ENCODE peak calls at places on chromosomes 7 and 10, in eight cellular contexts. C is cerebellum; W is H4; D is activated CD4-positive, alpha-beta T cell treated with anti-CD3 and anti-CD28 coated beads, Interleukin-2, amount 50 U/mL, for 48 hours; X is lung; V is HuH-7; F is SK-MEL-5; P is glomerular endothelial cell. Y is an unnamed sample.

GRCh38 chr10:110553905-110554304 is 13.6 kb upstream of the SMC3 start:
- DNase-seq in C (no peak), W (no peak), D (no peak), X (no peak), V (no peak), F (no peak), P (no peak), Y (no peak)

GRCh38 chr7:93092757-93093370 is 24.9 kb downstream of the SAMD9 start:
- DNase-seq in C (no peak), W (no peak), D (no peak), X (no peak), V (no peak), F (peak), P (peak), Y (peak)

GRCh38 chr7:47466832-47467231 is 115.1 kb downstream of the TNS3 start:
- DNase-seq in C (no peak), W (no peak), D (no peak), X (no peak), V (no peak), F (no peak), P (no peak), Y (no peak)

GRCh38 chr7:99257065-99257464 is 15.6 kb upstream of the MYH16 start:
- DNase-seq in C (no peak), W (no peak), D (no peak), X (no peak), V (no peak), F (no peak), P (no peak), Y (no peak)

GRCh38 chr7:19982841-19983835 is 209.7 kb upstream of the TMEM196 start:
- DNase-seq in C (no peak), W (peak), D (no peak), X (no peak), V (no peak), F (peak), P (no peak), Y (peak)

GRCh38 chr10:104117839-104118323 is 4.1 kb upstream of the SFR1 start:
- DNase-seq in C (no peak), W (no peak), D (no peak), X (peak), V (no peak), F (no peak), P (no peak), Y (peak)

GRCh38 chr7:139696547-139696946 is 81.3 kb downstream of the HIPK2 start:
- DNase-seq in C (no peak), W (no peak), D (no peak), X (no peak), V (no peak), F (no peak), P (no peak), Y (no peak)

GRCh38 chr10:59229451-59229850 is 53.0 kb downstream of the PHYHIPL start:
- DNase-seq in C (no peak), W (no peak), D (no peak), X (no peak), V (no peak), F (no peak), P (no peak), Y (no peak)

GRCh38 chr7:151936207-151936606 is 20.0 kb upstream of the GALNTL5 start:
- DNase-seq in C (no peak), W (no peak), D (no peak), X (no peak), V (no peak), F (no peak), P (no peak), Y (no peak)

GRCh38 chr10:93064874-93065660 is 4.5 kb downstream of the CYP26C1 start:
- DNase-seq in C (no peak), W (no peak), D (no peak), X (no peak), V (no peak), F (no peak), P (no peak), Y (no peak)

GRCh38 chr7:7274782-7275181 is 92.4 kb downstream of the C1GALT1 start:
- DNase-seq in C (no peak), W (no peak), D (no peak), X (no peak), V (no peak), F (no peak), P (no peak), Y (peak)

GRCh38 chr10:81679291-81679690 is 195.7 kb upstream of the NRG3 start:
- DNase-seq in C (no peak), W (no peak), D (no peak), X (no peak), V (no peak), F (no peak), P (no peak), Y (no peak)

GRCh38 chr7:134632937-134633540 is 13.6 kb upstream of the BPGM start:
- DNase-seq in C (peak), W (peak), D (no peak), X (no peak), V (peak), F (peak), P (peak), Y (peak)

GRCh38 chr7:28409716-28410627 is 2.3 kb upstream of the CREB5 start:
- DNase-seq in C (peak), W (peak), D (no peak), X (no peak), V (no peak), F (no peak), P (no peak), Y (peak)

GRCh38 chr10:33094263-33095051 is 136.4 kb upstream of the ITGB1 start:
- DNase-seq in C (no peak), W (no peak), D (no peak), X (no peak), V (no peak), F (no peak), P (no peak), Y (no peak)

GRCh38 chr7:117119192-117119924 is 166.1 kb downstream of the ST7 start:
- DNase-seq in C (no peak), W (peak), D (peak), X (peak), V (peak), F (peak), P (peak), Y (peak)

GRCh38 chr10:122402548-122403131 is 28.1 kb downstream of the PLEKHA1 start:
- DNase-seq in C (no peak), W (no peak), D (no peak), X (no peak), V (no peak), F (no peak), P (no peak), Y (no peak)

GRCh38 chr7:30459591-30460245 is 18.9 kb downstream of the NOD1 start:
- DNase-seq in C (no peak), W (peak), D (no peak), X (no peak), V (peak), F (no peak), P (no peak), Y (peak)

GRCh38 chr10:110794808-110795207 is 76.9 kb upstream of the PDCD4 start:
- DNase-seq in C (no peak), W (no peak), D (no peak), X (no peak), V (no peak), F (no peak), P (no peak), Y (no peak)

GRCh38 chr10:12801214-12802087 is 200.1 kb downstream of the CCDC3 start:
- DNase-seq in C (no peak), W (no peak), D (no peak), X (no peak), V (no peak), F (no peak), P (peak), Y (no peak)

GRCh38 chr7:101747758-101748345 is 69.6 kb upstream of the CUX1 start:
- DNase-seq in C (no peak), W (no peak), D (no peak), X (no peak), V (no peak), F (no peak), P (no peak), Y (no peak)

GRCh38 chr10:89414146-89414878 is at the start of gene IFIT5:
- DNase-seq in C (peak), W (peak), D (peak), X (peak), V (peak), F (peak), P (no peak), Y (peak)

GRCh38 chr10:44761076-44761475 is 150.1 kb upstream of the TMEM72 start:
- DNase-seq in C (no peak), W (peak), D (no peak), X (no peak), V (no peak), F (no peak), P (no peak), Y (peak)

GRCh38 chr7:157440346-157441022 is 103.7 kb downstream of the DNAJB6 start:
- DNase-seq in C (no peak), W (no peak), D (no peak), X (no peak), V (no peak), F (no peak), P (no peak), Y (no peak)

GRCh38 chr7:143415696-143416095 is 7.0 kb upstream of the EPHA1 start:
- DNase-seq in C (no peak), W (no peak), D (no peak), X (no peak), V (no peak), F (no peak), P (no peak), Y (peak)

GRCh38 chr10:74825033-74825370 is 1.4 kb upstream of the KAT6B start:
- DNase-seq in C (no peak), W (no peak), D (peak), X (peak), V (peak), F (no peak), P (no peak), Y (peak)

GRCh38 chr10:65931291-65932080 is 994.4 kb upstream of the LRRTM3 start:
- DNase-seq in C (no peak), W (no peak), D (no peak), X (no peak), V (no peak), F (no peak), P (no peak), Y (no peak)

GRCh38 chr10:519055-519715 is 170.3 kb downstream of the DIP2C start:
- DNase-seq in C (no peak), W (no peak), D (no peak), X (no peak), V (no peak), F (no peak), P (no peak), Y (no peak)

GRCh38 chr10:91908358-91909177 is 718 bp downstream of the FGFBP3 start:
- DNase-seq in C (peak), W (peak), D (peak), X (peak), V (peak), F (peak), P (no peak), Y (peak)

GRCh38 chr10:62778125-62778524 is 26.4 kb upstream of the ADO start:
- DNase-seq in C (no peak), W (no peak), D (no peak), X (no peak), V (no peak), F (no peak), P (no peak), Y (no peak)

GRCh38 chr7:47474937-47475879 is 106.7 kb downstream of the TNS3 start:
- DNase-seq in C (no peak), W (peak), D (no peak), X (peak), V (peak), F (no peak), P (no peak), Y (peak)

GRCh38 chr10:130137077-130137448 is 872 bp downstream of the GLRX3 start:
- DNase-seq in C (no peak), W (no peak), D (no peak), X (no peak), V (peak), F (peak), P (no peak), Y (peak)

GRCh38 chr7:93178213-93178612 is 30.0 kb upstream of the SAMD9L start:
- DNase-seq in C (peak), W (no peak), D (no peak), X (no peak), V (peak), F (peak), P (no peak), Y (peak)

GRCh38 chr7:130210181-130210935 is 2.7 kb downstream of the SSMEM1 start:
- DNase-seq in C (no peak), W (no peak), D (no peak), X (no peak), V (no peak), F (peak), P (no peak), Y (peak)

GRCh38 chr10:27542812-27543211 is 38.7 kb downstream of the RAB18 start:
- DNase-seq in C (no peak), W (no peak), D (no peak), X (no peak), V (no peak), F (no peak), P (no peak), Y (peak)

GRCh38 chr10:13712799-13713581 is 126.2 kb downstream of the PRPF18 start:
- DNase-seq in C (no peak), W (peak), D (no peak), X (peak), V (no peak), F (peak), P (peak), Y (peak)

GRCh38 chr7:155357573-155358041 is 59.9 kb downstream of the INSIG1 start:
- DNase-seq in C (no peak), W (no peak), D (no peak), X (no peak), V (no peak), F (no peak), P (no peak), Y (peak)

GRCh38 chr7:84364708-84365107 is 170.1 kb upstream of the SEMA3A start:
- DNase-seq in C (no peak), W (peak), D (no peak), X (no peak), V (no peak), F (peak), P (no peak), Y (peak)

GRCh38 chr7:151251926-151252835 is 3.7 kb upstream of the SMARCD3 start:
- DNase-seq in C (no peak), W (peak), D (no peak), X (peak), V (peak), F (peak), P (no peak), Y (peak)

Y was measured in ELR.